ENCODE peak calls at places on chromosomes 7 and 10, in five cellular contexts. One of them, this sample, is unnamed.

GRCh38 chr10:35372329-35372728 is 36.0 kb downstream of the CCNY start:
- DNase-seq in HCT116: no peak
- DNase-seq in right lobe of liver: no peak
- DNase-seq in GM12892: no peak
- DNase-seq in adrenal gland: peak; percentile 24
- DNase-seq in this sample: no peak

GRCh38 chr7:66950311-66950710 is 29.3 kb downstream of the TMEM248 start:
- DNase-seq in HCT116: no peak
- DNase-seq in right lobe of liver: no peak
- DNase-seq in GM12892: no peak
- DNase-seq in adrenal gland: no peak
- DNase-seq in this sample: no peak

GRCh38 chr10:79405995-79406515 is 39.4 kb downstream of the ZCCHC24 start:
- DNase-seq in HCT116: no peak
- DNase-seq in right lobe of liver: no peak
- DNase-seq in GM12892: no peak
- DNase-seq in adrenal gland: no peak
- DNase-seq in this sample: no peak

GRCh38 chr10:102503264-102504178 is at the start of gene SUFU:
- DNase-seq in HCT116: peak; percentile 100
- DNase-seq in right lobe of liver: peak; percentile 97
- DNase-seq in GM12892: peak; percentile 89
- DNase-seq in adrenal gland: peak; percentile 100
- DNase-seq in this sample: peak; percentile 99

GRCh38 chr10:93352638-93353383 is 129.3 kb downstream of the MYOF start:
- DNase-seq in HCT116: no peak
- DNase-seq in right lobe of liver: no peak
- DNase-seq in GM12892: no peak
- DNase-seq in adrenal gland: no peak
- DNase-seq in this sample: peak; percentile 57

GRCh38 chr10:3409928-3410327 is 237.3 kb upstream of the PITRM1 start:
- DNase-seq in HCT116: no peak
- DNase-seq in right lobe of liver: no peak
- DNase-seq in GM12892: no peak
- DNase-seq in adrenal gland: no peak
- DNase-seq in this sample: no peak

GRCh38 chr7:147941316-147941715 is 649.2 kb upstream of the C7orf33 start:
- DNase-seq in HCT116: no peak
- DNase-seq in right lobe of liver: no peak
- DNase-seq in GM12892: no peak
- DNase-seq in adrenal gland: no peak
- DNase-seq in this sample: no peak

GRCh38 chr7:8035190-8035589 is 66.6 kb downstream of the GLCCI1 start:
- DNase-seq in HCT116: no peak
- DNase-seq in right lobe of liver: no peak
- DNase-seq in GM12892: no peak
- DNase-seq in adrenal gland: no peak
- DNase-seq in this sample: peak; percentile 55

GRCh38 chr7:70530191-70530590 is 601.8 kb upstream of the GALNT17 start:
- DNase-seq in HCT116: no peak
- DNase-seq in right lobe of liver: no peak
- DNase-seq in GM12892: no peak
- DNase-seq in adrenal gland: no peak
- DNase-seq in this sample: no peak

GRCh38 chr7:68155676-68156075 is 1159.0 kb downstream of the TYW1 start:
- DNase-seq in HCT116: no peak
- DNase-seq in right lobe of liver: no peak
- DNase-seq in GM12892: no peak
- DNase-seq in adrenal gland: no peak
- DNase-seq in this sample: no peak

GRCh38 chr10:71223365-71224058 is 11.1 kb downstream of the UNC5B start:
- DNase-seq in HCT116: no peak
- DNase-seq in right lobe of liver: no peak
- DNase-seq in GM12892: no peak
- DNase-seq in adrenal gland: no peak
- DNase-seq in this sample: no peak

GRCh38 chr10:15172306-15172840 is 3.9 kb upstream of the NMT2 start:
- DNase-seq in HCT116: no peak
- DNase-seq in right lobe of liver: no peak
- DNase-seq in GM12892: no peak
- DNase-seq in adrenal gland: no peak
- DNase-seq in this sample: no peak

GRCh38 chr10:118383699-118384098 is 41.6 kb upstream of the FAM204A start:
- DNase-seq in HCT116: no peak
- DNase-seq in right lobe of liver: no peak
- DNase-seq in GM12892: no peak
- DNase-seq in adrenal gland: no peak
- DNase-seq in this sample: no peak

GRCh38 chr7:75876126-75876881 is 2.5 kb upstream of the RHBDD2 start:
- DNase-seq in HCT116: no peak
- DNase-seq in right lobe of liver: no peak
- DNase-seq in GM12892: no peak
- DNase-seq in adrenal gland: no peak
- DNase-seq in this sample: no peak

GRCh38 chr7:74183653-74184450 is 9.7 kb downstream of the EIF4H start:
- DNase-seq in HCT116: no peak
- DNase-seq in right lobe of liver: no peak
- DNase-seq in GM12892: no peak
- DNase-seq in adrenal gland: no peak
- DNase-seq in this sample: peak; percentile 27

GRCh38 chr10:84668186-84668763 is 339.9 kb downstream of the CCSER2 start:
- DNase-seq in HCT116: no peak
- DNase-seq in right lobe of liver: no peak
- DNase-seq in GM12892: no peak
- DNase-seq in adrenal gland: no peak
- DNase-seq in this sample: no peak

GRCh38 chr7:37920619-37921339 is at the start of gene EPDR1:
- DNase-seq in HCT116: peak; percentile 37
- DNase-seq in right lobe of liver: peak; percentile 75
- DNase-seq in GM12892: no peak
- DNase-seq in adrenal gland: peak; percentile 86
- DNase-seq in this sample: peak; percentile 86

GRCh38 chr7:148986737-148987009 is 41.6 kb downstream of the PDIA4 start:
- DNase-seq in HCT116: no peak
- DNase-seq in right lobe of liver: no peak
- DNase-seq in GM12892: no peak
- DNase-seq in adrenal gland: no peak
- DNase-seq in this sample: no peak

GRCh38 chr10:116490028-116490662 is 55.6 kb upstream of the PNLIP start:
- DNase-seq in HCT116: peak; percentile 28
- DNase-seq in right lobe of liver: no peak
- DNase-seq in GM12892: no peak
- DNase-seq in adrenal gland: no peak
- DNase-seq in this sample: no peak

GRCh38 chr10:69425513-69426298 is 9.0 kb upstream of the TACR2 start:
- DNase-seq in HCT116: no peak
- DNase-seq in right lobe of liver: no peak
- DNase-seq in GM12892: no peak
- DNase-seq in adrenal gland: no peak
- DNase-seq in this sample: no peak

GRCh38 chr7:115217373-115217772 is 295.5 kb downstream of the MDFIC start:
- DNase-seq in HCT116: no peak
- DNase-seq in right lobe of liver: no peak
- DNase-seq in GM12892: no peak
- DNase-seq in adrenal gland: no peak
- DNase-seq in this sample: no peak

GRCh38 chr10:90227259-90227658 is 525.9 kb downstream of the KIF20B start:
- DNase-seq in HCT116: peak; percentile 99
- DNase-seq in right lobe of liver: no peak
- DNase-seq in GM12892: no peak
- DNase-seq in adrenal gland: no peak
- DNase-seq in this sample: no peak

GRCh38 chr7:81294897-81295515 is 376.2 kb upstream of the SEMA3C start:
- DNase-seq in HCT116: no peak
- DNase-seq in right lobe of liver: no peak
- DNase-seq in GM12892: no peak
- DNase-seq in adrenal gland: no peak
- DNase-seq in this sample: no peak

GRCh38 chr10:87053577-87054181 is 33.6 kb downstream of the FAM25A start:
- DNase-seq in HCT116: no peak
- DNase-seq in right lobe of liver: no peak
- DNase-seq in GM12892: no peak
- DNase-seq in adrenal gland: no peak
- DNase-seq in this sample: no peak

GRCh38 chr7:139482662-139483466 is 609 bp downstream of the KLRG2 start:
- DNase-seq in HCT116: no peak
- DNase-seq in right lobe of liver: peak; percentile 23
- DNase-seq in GM12892: no peak
- DNase-seq in adrenal gland: peak; percentile 4
- DNase-seq in this sample: peak; percentile 13

GRCh38 chr10:458466-458865 is 231.0 kb downstream of the DIP2C start:
- DNase-seq in HCT116: no peak
- DNase-seq in right lobe of liver: no peak
- DNase-seq in GM12892: no peak
- DNase-seq in adrenal gland: no peak
- DNase-seq in this sample: no peak

GRCh38 chr10:132878730-132879407 is 63.5 kb downstream of the CFAP46 start:
- DNase-seq in HCT116: no peak
- DNase-seq in right lobe of liver: no peak
- DNase-seq in GM12892: no peak
- DNase-seq in adrenal gland: no peak
- DNase-seq in this sample: no peak

GRCh38 chr7:74027683-74028320 is at the start of gene ELN:
- DNase-seq in HCT116: no peak
- DNase-seq in right lobe of liver: no peak
- DNase-seq in GM12892: no peak
- DNase-seq in adrenal gland: peak; percentile 18
- DNase-seq in this sample: no peak

GRCh38 chr10:96043157-96043894 is at the start of gene CCNJ:
- DNase-seq in HCT116: peak; percentile 77
- DNase-seq in right lobe of liver: peak; percentile 88
- DNase-seq in GM12892: peak; percentile 93
- DNase-seq in adrenal gland: peak; percentile 93
- DNase-seq in this sample: peak; percentile 92
- TF ChIP-seq POLR2A in HCT116: peak; percentile 80
- TF ChIP-seq POLR2A in right lobe of liver: peak; percentile 81
- TF ChIP-seq POLR2A in GM12892: peak; percentile 77
- TF ChIP-seq POLR2A in adrenal gland: peak; percentile 90
- TF ChIP-seq POLR2A in this sample: peak; percentile 60

GRCh38 chr7:2523941-2524807 is 4.6 kb downstream of the LFNG start:
- DNase-seq in HCT116: peak; percentile 84
- DNase-seq in right lobe of liver: peak; percentile 84
- DNase-seq in GM12892: no peak
- DNase-seq in adrenal gland: peak; percentile 96
- DNase-seq in this sample: no peak
- TF ChIP-seq POLR2A in HCT116: no peak
- TF ChIP-seq POLR2A in right lobe of liver: no peak
- TF ChIP-seq POLR2A in GM12892: no peak
- TF ChIP-seq POLR2A in adrenal gland: peak; percentile 25
- TF ChIP-seq POLR2A in this sample: no peak

GRCh38 chr7:101134399-101134980 is 7.6 kb downstream of the SERPINE1 start:
- DNase-seq in HCT116: no peak
- DNase-seq in right lobe of liver: no peak
- DNase-seq in GM12892: no peak
- DNase-seq in adrenal gland: no peak
- DNase-seq in this sample: no peak

GRCh38 chr7:101129603-101130117 is 2.8 kb downstream of the SERPINE1 start:
- DNase-seq in HCT116: no peak
- DNase-seq in right lobe of liver: no peak
- DNase-seq in GM12892: no peak
- DNase-seq in adrenal gland: no peak
- DNase-seq in this sample: no peak

GRCh38 chr7:101138149-101138870 is 11.4 kb downstream of the SERPINE1 start:
- DNase-seq in HCT116: peak; percentile 97
- DNase-seq in right lobe of liver: peak; percentile 86
- DNase-seq in GM12892: peak; percentile 46
- DNase-seq in adrenal gland: peak; percentile 95
- DNase-seq in this sample: peak; percentile 83

GRCh38 chr7:101137651-101138148 is 10.8 kb downstream of the SERPINE1 start:
- DNase-seq in HCT116: no peak
- DNase-seq in right lobe of liver: peak; percentile 46
- DNase-seq in GM12892: no peak
- DNase-seq in adrenal gland: no peak
- DNase-seq in this sample: no peak

DNA sequence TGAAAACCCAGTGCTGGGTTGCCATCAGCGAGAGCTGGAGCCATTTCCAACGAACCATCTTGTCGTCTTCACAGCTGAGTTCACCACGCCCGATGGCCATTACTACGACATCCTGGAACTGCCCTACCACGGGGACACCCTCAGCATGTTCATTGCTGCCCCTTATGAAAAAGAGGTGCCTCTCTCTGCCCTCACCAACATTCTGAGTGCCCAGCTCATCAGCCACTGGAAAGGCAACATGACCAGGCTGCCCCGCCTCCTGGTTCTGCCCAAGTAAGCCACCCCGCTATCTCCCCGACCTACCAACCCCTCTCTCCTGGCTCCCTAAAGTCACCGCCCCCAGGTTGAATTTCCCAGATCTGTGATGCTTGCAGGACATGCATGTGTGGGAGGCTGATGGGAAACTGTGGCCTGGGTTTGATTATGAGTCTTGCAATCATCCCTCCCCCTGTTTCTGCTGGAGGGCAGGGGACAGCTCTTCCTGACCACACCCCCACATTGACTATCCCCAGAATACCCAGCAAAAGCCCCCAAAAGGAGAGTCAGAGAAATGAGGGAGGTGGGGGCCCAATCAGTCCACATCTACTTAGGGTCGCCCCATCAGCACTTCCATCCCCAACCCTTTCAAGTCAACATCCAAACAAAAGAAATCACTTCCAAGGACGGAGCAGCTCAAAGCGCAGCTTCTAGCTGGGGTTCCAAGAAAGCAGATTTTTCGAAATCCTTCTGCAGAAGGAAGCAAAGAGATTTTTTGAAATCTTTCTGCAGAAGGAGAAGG is 6.9 kb downstream of the SERPINE1 start:
- DNase-seq in HCT116: no peak
- DNase-seq in right lobe of liver: no peak
- DNase-seq in GM12892: no peak
- DNase-seq in adrenal gland: no peak
- DNase-seq in this sample: no peak
- TF ChIP-seq POLR2A in HCT116: no peak
- TF ChIP-seq POLR2A in right lobe of liver: peak; percentile 23
- TF ChIP-seq POLR2A in GM12892: no peak
- TF ChIP-seq POLR2A in adrenal gland: no peak
- TF ChIP-seq POLR2A in this sample: peak; percentile 52

DNA sequence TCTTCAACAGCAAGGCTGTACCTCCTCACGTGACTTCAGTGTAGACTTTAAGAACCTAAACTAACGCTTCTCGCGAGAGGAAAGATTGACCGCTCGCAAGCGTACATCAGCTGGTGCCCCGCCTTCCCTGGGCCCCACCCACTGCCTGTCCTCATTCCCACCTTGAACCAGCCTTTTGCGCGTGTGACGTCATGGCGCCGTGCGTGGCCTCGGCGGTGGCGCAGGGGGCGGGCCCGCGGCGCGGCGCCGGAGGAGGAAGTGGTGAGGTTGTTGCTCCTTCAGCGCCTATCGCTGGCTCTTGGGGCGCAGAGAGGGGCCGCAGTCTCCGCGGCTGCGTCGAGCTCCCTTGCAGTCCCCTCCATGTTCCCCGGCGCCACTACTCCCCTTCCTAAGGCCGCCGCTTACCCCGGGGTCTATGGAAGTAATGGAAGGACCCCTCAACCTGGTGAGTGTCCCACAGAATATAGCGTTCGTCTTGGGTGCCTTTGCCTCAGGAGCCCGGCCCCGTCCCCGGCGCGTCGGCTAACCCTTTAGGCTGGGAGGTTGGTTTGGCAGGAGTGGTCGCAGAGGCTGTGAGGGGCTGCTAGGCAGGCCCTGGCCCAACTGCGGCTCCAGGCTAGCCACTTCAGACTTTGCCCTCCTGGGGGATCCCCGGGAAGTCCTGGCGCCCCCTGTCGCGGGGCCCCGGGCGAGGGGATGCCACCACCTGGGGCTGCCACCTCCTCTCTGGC is at the start of gene NRBF2:
- DNase-seq in HCT116: peak; percentile 98
- DNase-seq in right lobe of liver: peak; percentile 98
- DNase-seq in GM12892: peak; percentile 78
- DNase-seq in adrenal gland: peak; percentile 99
- DNase-seq in this sample: peak; percentile 99
- TF ChIP-seq POLR2A in HCT116: peak; percentile 68
- TF ChIP-seq POLR2A in right lobe of liver: peak; percentile 99
- TF ChIP-seq POLR2A in GM12892: peak; percentile 99
- TF ChIP-seq POLR2A in adrenal gland: peak; percentile 98
- TF ChIP-seq POLR2A in this sample: peak; percentile 98

This sample was measured in erythroblast.